ENCODE peak calls at places on chromosomes 7 and 10, in ten cellular contexts. X, I, J, Y, W, K, U, G, Z and T are unnamed samples.

GRCh38 chr7:76302299-76303056 is at the start of gene HSPB1:
- DNase-seq in W (peak), G (peak), U (peak), Z (no peak), I (peak), J (peak), Y (peak), K (peak), X (peak), T (peak)

GRCh38 chr10:98087309-98087708 is 47.1 kb upstream of the R3HCC1L start:
- DNase-seq in Y (no peak), I (no peak), W (no peak), J (no peak), K (no peak), G (no peak), X (peak), U (no peak), Z (no peak), T (no peak)

GRCh38 chr10:33487014-33487776 is 152.7 kb upstream of the NRP1 start:
- DNase-seq in J (no peak), U (no peak), K (no peak), W (no peak), G (no peak), Z (no peak), Y (no peak), X (no peak), I (no peak), T (no peak)

GRCh38 chr7:151677581-151678226 is 158.0 kb upstream of the RHEB start:
- DNase-seq in J (no peak), G (no peak), Z (no peak), Y (no peak), X (no peak), I (no peak), U (no peak), W (no peak), K (no peak), T (no peak)

GRCh38 chr7:27080844-27081423 is 14.9 kb downstream of the HOXA1 start:
- DNase-seq in Z (no peak), K (no peak), Y (no peak), J (no peak), I (no peak), U (peak), X (no peak), W (peak), G (no peak), T (no peak)

GRCh38 chr10:20616918-20617801 is 280.0 kb downstream of the NEBL start:
- DNase-seq in U (no peak), K (peak), Z (no peak), G (no peak), J (no peak), W (no peak), X (no peak), I (no peak), Y (no peak), T (no peak)

GRCh38 chr7:96481831-96482230 is 159.9 kb upstream of the SLC25A13 start:
- DNase-seq in Z (no peak), U (no peak), W (no peak), J (no peak), Y (no peak), X (no peak), I (no peak), G (no peak), K (no peak), T (no peak)

GRCh38 chr10:43420369-43421200 is 11.6 kb upstream of the HNRNPF start:
- DNase-seq in Y (peak), U (peak), K (peak), I (peak), Z (peak), X (peak), W (peak), J (peak), G (peak), T (peak)

GRCh38 chr10:119448579-119449209 is 93.8 kb downstream of the RGS10 start:
- DNase-seq in J (no peak), I (peak), W (no peak), U (no peak), Y (no peak), G (no peak), X (no peak), K (no peak), Z (no peak), T (no peak)

GRCh38 chr7:83038787-83039186 is 123.9 kb downstream of the PCLO start:
- DNase-seq in U (no peak), J (no peak), X (no peak), G (no peak), Y (no peak), I (no peak), W (no peak), Z (no peak), K (no peak), T (no peak)

GRCh38 chr7:43700059-43700501 is 29.2 kb downstream of the COA1 start:
- DNase-seq in G (no peak), X (peak), W (no peak), I (no peak), Z (no peak), Y (no peak), U (no peak), J (no peak), K (no peak), T (no peak)

GRCh38 chr7:38375453-38375852 is 102.0 kb upstream of the TARP start:
- DNase-seq in I (no peak), U (no peak), X (no peak), G (no peak), J (no peak), Y (no peak), Z (no peak), W (no peak), K (no peak), T (no peak)

GRCh38 chr10:70191906-70192305 is 21.6 kb upstream of the SAR1A start:
- DNase-seq in G (no peak), W (peak), Y (no peak), X (no peak), I (no peak), Z (no peak), U (no peak), J (no peak), K (no peak), T (no peak)

GRCh38 chr10:48693206-48693605 is 8.5 kb downstream of the WDFY4 start:
- DNase-seq in Y (no peak), K (no peak), J (no peak), G (no peak), U (peak), I (no peak), X (no peak), W (no peak), Z (no peak), T (no peak)

GRCh38 chr10:1608408-1609037 is 128.8 kb downstream of the ADARB2 start:
- DNase-seq in G (no peak), U (no peak), Y (no peak), I (peak), X (no peak), J (no peak), K (no peak), Z (no peak), W (no peak), T (peak)

GRCh38 chr7:25901658-25902057 is 250.3 kb upstream of the NFE2L3 start:
- DNase-seq in Y (no peak), J (no peak), U (no peak), X (no peak), G (no peak), Z (no peak), K (no peak), W (no peak), I (no peak), T (no peak)

GRCh38 chr7:89085580-89085979 is 290.0 kb upstream of the TEX47 start:
- DNase-seq in J (no peak), U (no peak), I (no peak), K (no peak), Y (no peak), W (no peak), G (no peak), X (no peak), Z (no peak), T (no peak)

GRCh38 chr10:43128958-43129706 is 9.1 kb upstream of the CSGALNACT2 start:
- DNase-seq in Z (no peak), J (peak), Y (no peak), X (no peak), U (peak), K (peak), G (no peak), W (peak), I (no peak), T (peak)

GRCh38 chr10:65518379-65518778 is 1407.5 kb upstream of the LRRTM3 start:
- DNase-seq in U (peak), G (no peak), Z (no peak), X (no peak), I (no peak), Y (no peak), W (peak), J (no peak), K (no peak), T (no peak)